ENCODE peak calls at places on chromosomes 13 and 19, in four cellular contexts. E is GM12878, I is HepG2, G is H1. T is an unnamed sample.

GRCh38 chr13:75485286-75486062 is 3.5 kb upstream of the TBC1D4 start:
- DNase-seq in E (no peak), I (peak), G (no peak), T (no peak)

GRCh38 chr19:35249146-35249847 is 495 bp downstream of the LSR start:
- DNase-seq in E (no peak), I (no peak), G (no peak), T (peak)

GRCh38 chr19:12090807-12091206 is 26.3 kb downstream of the ZNF844 start:
- DNase-seq in E (peak), I (peak), G (no peak), T (peak)

GRCh38 chr13:22080832-22081231 is 410.0 kb downstream of the FGF9 start:
- DNase-seq in E (no peak), I (no peak), G (no peak), T (no peak)

GRCh38 chr19:56309511-56310185 is 5.0 kb downstream of the ZSCAN5A start:
- DNase-seq in E (no peak), I (peak), G (peak), T (peak)

GRCh38 chr13:46168341-46168740 is 13.6 kb downstream of the LCP1 start:
- DNase-seq in E (no peak), I (no peak), G (no peak), T (peak)

GRCh38 chr19:43560687-43561086 is 14.6 kb downstream of the XRCC1 start:
- DNase-seq in E (no peak), I (peak), G (no peak), T (peak)

GRCh38 chr13:27261376-27261775 is 9.3 kb upstream of the RASL11A start:
- DNase-seq in E (no peak), I (no peak), G (no peak), T (no peak)

GRCh38 chr19:42295831-42296525 is 6.0 kb upstream of the PRR19 start:
- DNase-seq in E (peak), I (peak), G (peak), T (peak)

GRCh38 chr13:60881507-60881906 is 484.5 kb downstream of the TDRD3 start:
- DNase-seq in E (no peak), I (no peak), G (peak), T (no peak)

GRCh38 chr13:44767257-44767656 is 191.1 kb upstream of the TSC22D1 start:
- DNase-seq in E (no peak), I (no peak), G (no peak), T (no peak)

GRCh38 chr19:7706188-7706530 is 4.2 kb upstream of the FCER2 start:
- DNase-seq in E (no peak), I (no peak), G (no peak), T (no peak)

GRCh38 chr19:53157601-53158000 is 1.3 kb downstream of the ZNF347 start:
- DNase-seq in E (no peak), I (no peak), G (no peak), T (no peak)

GRCh38 chr19:45492627-45493470 is 4.0 kb downstream of the RTN2 start:
- DNase-seq in E (no peak), I (peak), G (no peak), T (peak)

GRCh38 chr19:2339644-2340310 is 11.3 kb downstream of the SPPL2B start:
- DNase-seq in E (no peak), I (no peak), G (no peak), T (no peak)

GRCh38 chr13:35978607-35979316 is 152.4 kb downstream of the DCLK1 start:
- DNase-seq in E (no peak), I (peak), G (no peak), T (peak)

GRCh38 chr13:110676511-110677204 is 29.3 kb downstream of the CARS2 start:
- DNase-seq in E (peak), I (no peak), G (no peak), T (no peak)

GRCh38 chr19:58538257-58539168 is 5.4 kb upstream of the TRIM28 start:
- DNase-seq in E (no peak), I (no peak), G (no peak), T (no peak)

GRCh38 chr19:11027381-11027780 is 61.9 kb upstream of the LDLR start:
- DNase-seq in E (no peak), I (no peak), G (no peak), T (no peak)

GRCh38 chr13:29817604-29818378 is 32.6 kb downstream of the UBL3 start:
- DNase-seq in E (peak), I (no peak), G (no peak), T (no peak)

GRCh38 chr19:34217952-34218817 is 36.2 kb upstream of the GARRE1 start:
- DNase-seq in E (peak), I (no peak), G (no peak), T (peak)

GRCh38 chr13:111505175-111505777 is 184.8 kb downstream of the TEX29 start:
- DNase-seq in E (no peak), I (peak), G (peak), T (peak)

GRCh38 chr13:85347251-85347650 is 452.0 kb downstream of the SLITRK6 start:
- DNase-seq in E (no peak), I (no peak), G (no peak), T (no peak)

GRCh38 chr19:44754743-44755066 is 6.2 kb downstream of the BCL3 start:
- DNase-seq in E (no peak), I (no peak), G (no peak), T (no peak)

GRCh38 chr19:7902796-7903243 is 857 bp upstream of the MAP2K7 start:
- DNase-seq in E (no peak), I (no peak), G (no peak), T (peak)

GRCh38 chr19:1097810-1098176 is 2.6 kb upstream of the POLR2E start:
- DNase-seq in E (no peak), I (peak), G (no peak), T (no peak)

GRCh38 chr13:36746051-36746450 is 72.2 kb downstream of the SERTM1 start:
- DNase-seq in E (no peak), I (no peak), G (no peak), T (no peak)

GRCh38 chr19:42150940-42151339 is 18.7 kb upstream of the POU2F2 start:
- DNase-seq in E (no peak), I (no peak), G (no peak), T (no peak)

GRCh38 chr19:12769689-12770088 is 5.7 kb downstream of the HOOK2 start:
- DNase-seq in E (no peak), I (no peak), G (peak), T (peak)

GRCh38 chr19:49894879-49895565 is 1.7 kb downstream of the IL4I1 start:
- DNase-seq in E (no peak), I (no peak), G (no peak), T (no peak)

GRCh38 chr19:29812080-29812880 is 489 bp downstream of the CCNE1 start:
- DNase-seq in E (no peak), I (no peak), G (no peak), T (no peak)

GRCh38 chr19:29813665-29814064 is 1.9 kb downstream of the CCNE1 start:
- DNase-seq in E (no peak), I (no peak), G (no peak), T (peak)

GRCh38 chr19:29817316-29817715 is 5.5 kb downstream of the CCNE1 start:
- DNase-seq in E (no peak), I (no peak), G (no peak), T (no peak)

GRCh38 chr19:29812881-29813275 is 1.1 kb downstream of the CCNE1 start:
- DNase-seq in E (no peak), I (no peak), G (no peak), T (no peak)

DNA sequence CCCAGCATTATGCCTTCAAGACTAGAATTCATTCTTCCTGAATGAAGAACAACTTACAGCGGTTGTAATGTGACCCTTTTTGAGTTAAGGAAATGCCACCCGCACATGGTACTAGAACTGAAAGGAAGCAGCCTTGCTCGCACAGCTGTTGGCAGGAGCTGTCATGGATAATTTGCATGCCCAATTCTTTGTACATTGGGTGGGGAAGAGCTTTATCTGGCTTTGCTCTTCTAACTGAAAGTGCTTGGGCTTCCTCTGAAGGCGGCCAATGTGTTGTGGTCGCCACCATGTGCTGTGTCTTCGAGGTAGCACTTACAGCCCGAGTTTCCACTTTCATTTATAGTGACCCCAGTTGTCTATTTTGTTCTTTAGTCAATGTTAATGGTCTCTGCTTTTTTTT is 3.4 kb downstream of the CCNE1 start:
- DNase-seq in E (peak), I (no peak), G (no peak), T (no peak)
- TF ChIP-seq HDAC6 in E (no peak), I (no peak), G (no peak), T (no peak)

GRCh38 chr19:16571689-16572331 is 405 bp downstream of the SLC35E1 start:
- DNase-seq in E (no peak), I (no peak), G (no peak), T (no peak)
- TF ChIP-seq HDAC6 in E (no peak), I (no peak), G (no peak), T (no peak)

DNA sequence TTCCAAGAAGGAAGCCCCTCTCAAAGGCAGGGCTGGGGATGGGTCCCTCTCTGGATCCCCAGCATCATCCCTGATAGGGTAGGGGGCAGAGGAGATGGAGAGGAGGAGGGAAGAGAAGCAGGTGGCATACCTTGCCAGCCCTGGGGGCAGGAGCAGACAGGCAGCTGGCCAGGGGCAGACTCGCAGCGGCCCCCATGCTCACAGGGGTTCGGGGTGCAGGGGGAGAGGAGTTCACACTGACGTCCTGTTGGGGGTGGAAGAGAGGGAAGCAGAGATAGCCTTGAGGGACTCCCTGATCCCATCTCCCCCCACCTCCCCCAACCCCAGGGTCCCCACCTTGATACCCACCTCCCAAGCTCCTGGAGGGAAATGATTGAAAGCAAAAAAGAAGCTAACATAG is 16.0 kb downstream of the NOTCH3 start:
- DNase-seq in E (no peak), I (no peak), G (no peak), T (no peak)
- TF ChIP-seq HDAC6 in E (no peak), I (no peak), G (no peak), T (no peak)

GRCh38 chr19:31260171-31260933 is 88.9 kb downstream of the TSHZ3 start:
- DNase-seq in E (no peak), I (no peak), G (no peak), T (no peak)

GRCh38 chr19:31261019-31261595 is 88.1 kb downstream of the TSHZ3 start:
- DNase-seq in E (no peak), I (no peak), G (no peak), T (no peak)

GRCh38 chr19:31263317-31263716 is 85.9 kb downstream of the TSHZ3 start:
- DNase-seq in E (no peak), I (no peak), G (no peak), T (no peak)

GRCh38 chr19:31262673-31263308 is 86.4 kb downstream of the TSHZ3 start:
- DNase-seq in E (no peak), I (no peak), G (no peak), T (no peak)

GRCh38 chr19:31261651-31262331 is 87.4 kb downstream of the TSHZ3 start:
- DNase-seq in E (no peak), I (no peak), G (no peak), T (no peak)
- TF ChIP-seq HDAC6 in E (no peak), I (no peak), G (no peak), T (no peak)

T was measured in K562.